ENCODE peak calls at places on chromosomes 4 and X, in ten cellular contexts. One of them, this sample, is unnamed.

GRCh38 chr4:130349745-130350144 is 1253.8 kb downstream of the C4orf33 start:
- DNase-seq in IMR-90: no peak
- DNase-seq in choroid plexus epithelial cell: no peak
- DNase-seq in HFF-Myc: no peak
- DNase-seq in GM23338: no peak
- DNase-seq in Peyer's patch: no peak
- DNase-seq in left lung: no peak
- DNase-seq in A549: no peak
- DNase-seq in fibroblast of mammary gland: no peak
- DNase-seq in tibial nerve: no peak
- DNase-seq in this sample: no peak

GRCh38 chrX:149830192-149830873 is 48.6 kb downstream of the MAGEA9 start:
- DNase-seq in IMR-90: peak; percentile 17
- DNase-seq in choroid plexus epithelial cell: peak; percentile 50
- DNase-seq in HFF-Myc: no peak
- DNase-seq in GM23338: peak; percentile 72
- DNase-seq in Peyer's patch: no peak
- DNase-seq in left lung: no peak
- DNase-seq in A549: no peak
- DNase-seq in fibroblast of mammary gland: peak; percentile 2
- DNase-seq in tibial nerve: no peak
- DNase-seq in this sample: peak; percentile 38

GRCh38 chr4:185847352-185848078 is 35.5 kb upstream of the SORBS2 start:
- DNase-seq in IMR-90: peak; percentile 73
- DNase-seq in choroid plexus epithelial cell: peak; percentile 77
- DNase-seq in HFF-Myc: peak; percentile 77
- DNase-seq in GM23338: peak; percentile 69
- DNase-seq in Peyer's patch: no peak
- DNase-seq in left lung: no peak
- DNase-seq in A549: peak; percentile 77
- DNase-seq in fibroblast of mammary gland: peak; percentile 86
- DNase-seq in tibial nerve: no peak
- DNase-seq in this sample: no peak

GRCh38 chr4:53098681-53099121 is 236.6 kb downstream of the RASL11B start:
- DNase-seq in IMR-90: peak; percentile 92
- DNase-seq in choroid plexus epithelial cell: peak; percentile 63
- DNase-seq in HFF-Myc: no peak
- DNase-seq in GM23338: no peak
- DNase-seq in Peyer's patch: no peak
- DNase-seq in left lung: no peak
- DNase-seq in A549: no peak
- DNase-seq in fibroblast of mammary gland: peak; percentile 83
- DNase-seq in tibial nerve: no peak
- DNase-seq in this sample: no peak

GRCh38 chrX:154732421-154733071 is 18.3 kb downstream of the GAB3 start:
- DNase-seq in IMR-90: peak; percentile 74
- DNase-seq in choroid plexus epithelial cell: peak; percentile 72
- DNase-seq in HFF-Myc: no peak
- DNase-seq in GM23338: no peak
- DNase-seq in Peyer's patch: no peak
- DNase-seq in left lung: no peak
- DNase-seq in A549: peak; percentile 33
- DNase-seq in fibroblast of mammary gland: peak; percentile 77
- DNase-seq in tibial nerve: no peak
- DNase-seq in this sample: no peak

GRCh38 chr4:25113915-25114904 is 46.0 kb downstream of the SEPSECS start:
- DNase-seq in IMR-90: peak; percentile 71
- DNase-seq in choroid plexus epithelial cell: peak; percentile 57
- DNase-seq in HFF-Myc: no peak
- DNase-seq in GM23338: no peak
- DNase-seq in Peyer's patch: no peak
- DNase-seq in left lung: no peak
- DNase-seq in A549: no peak
- DNase-seq in fibroblast of mammary gland: peak; percentile 81
- DNase-seq in tibial nerve: no peak
- DNase-seq in this sample: no peak

GRCh38 chr4:95087657-95088455 is 330.1 kb downstream of the BMPR1B start:
- DNase-seq in IMR-90: peak; percentile 68
- DNase-seq in choroid plexus epithelial cell: peak; percentile 55
- DNase-seq in HFF-Myc: no peak
- DNase-seq in GM23338: no peak
- DNase-seq in Peyer's patch: no peak
- DNase-seq in left lung: no peak
- DNase-seq in A549: peak; percentile 55
- DNase-seq in fibroblast of mammary gland: peak; percentile 19
- DNase-seq in tibial nerve: no peak
- DNase-seq in this sample: no peak

GRCh38 chr4:122584517-122584916 is 36.3 kb downstream of the IL21 start:
- DNase-seq in IMR-90: peak; percentile 82
- DNase-seq in choroid plexus epithelial cell: peak; percentile 83
- DNase-seq in HFF-Myc: no peak
- DNase-seq in GM23338: no peak
- DNase-seq in Peyer's patch: no peak
- DNase-seq in left lung: no peak
- DNase-seq in A549: no peak
- DNase-seq in fibroblast of mammary gland: peak; percentile 94
- DNase-seq in tibial nerve: no peak
- DNase-seq in this sample: no peak

GRCh38 chr4:13328591-13328990 is 155.5 kb downstream of the RAB28 start:
- DNase-seq in IMR-90: peak; percentile 37
- DNase-seq in choroid plexus epithelial cell: no peak
- DNase-seq in HFF-Myc: no peak
- DNase-seq in GM23338: no peak
- DNase-seq in Peyer's patch: no peak
- DNase-seq in left lung: no peak
- DNase-seq in A549: no peak
- DNase-seq in fibroblast of mammary gland: peak; percentile 60
- DNase-seq in tibial nerve: no peak
- DNase-seq in this sample: no peak

GRCh38 chr4:29326816-29327215 is 1393.4 kb upstream of the PCDH7 start:
- DNase-seq in IMR-90: peak; percentile 14
- DNase-seq in choroid plexus epithelial cell: peak; percentile 4
- DNase-seq in HFF-Myc: no peak
- DNase-seq in GM23338: no peak
- DNase-seq in Peyer's patch: no peak
- DNase-seq in left lung: no peak
- DNase-seq in A549: no peak
- DNase-seq in fibroblast of mammary gland: no peak
- DNase-seq in tibial nerve: no peak
- DNase-seq in this sample: no peak

GRCh38 chrX:100650841-100651240 is 6.8 kb downstream of the SRPX2 start:
- DNase-seq in IMR-90: no peak
- DNase-seq in choroid plexus epithelial cell: no peak
- DNase-seq in HFF-Myc: no peak
- DNase-seq in GM23338: no peak
- DNase-seq in Peyer's patch: no peak
- DNase-seq in left lung: no peak
- DNase-seq in A549: no peak
- DNase-seq in fibroblast of mammary gland: no peak
- DNase-seq in tibial nerve: no peak
- DNase-seq in this sample: no peak

GRCh38 chrX:100649550-100650356 is 5.8 kb downstream of the SRPX2 start:
- DNase-seq in IMR-90: peak; percentile 90
- DNase-seq in choroid plexus epithelial cell: peak; percentile 95
- DNase-seq in HFF-Myc: peak; percentile 52
- DNase-seq in GM23338: no peak
- DNase-seq in Peyer's patch: peak; percentile 78
- DNase-seq in left lung: peak; percentile 61
- DNase-seq in A549: peak; percentile 41
- DNase-seq in fibroblast of mammary gland: peak; percentile 96
- DNase-seq in tibial nerve: peak; percentile 79
- DNase-seq in this sample: no peak

GRCh38 chrX:100658936-100659335 is 14.9 kb downstream of the SRPX2 start:
- DNase-seq in IMR-90: no peak
- DNase-seq in choroid plexus epithelial cell: peak; percentile 61
- DNase-seq in HFF-Myc: no peak
- DNase-seq in GM23338: no peak
- DNase-seq in Peyer's patch: no peak
- DNase-seq in left lung: no peak
- DNase-seq in A549: no peak
- DNase-seq in fibroblast of mammary gland: no peak
- DNase-seq in tibial nerve: no peak
- DNase-seq in this sample: no peak

GRCh38 chrX:100652266-100652665 is 8.3 kb downstream of the SRPX2 start:
- DNase-seq in IMR-90: no peak
- DNase-seq in choroid plexus epithelial cell: no peak
- DNase-seq in HFF-Myc: no peak
- DNase-seq in GM23338: no peak
- DNase-seq in Peyer's patch: no peak
- DNase-seq in left lung: no peak
- DNase-seq in A549: no peak
- DNase-seq in fibroblast of mammary gland: no peak
- DNase-seq in tibial nerve: no peak
- DNase-seq in this sample: no peak

GRCh38 chrX:100654256-100654655 is 10.3 kb downstream of the SRPX2 start:
- DNase-seq in IMR-90: peak; percentile 32
- DNase-seq in choroid plexus epithelial cell: peak; percentile 61
- DNase-seq in HFF-Myc: no peak
- DNase-seq in GM23338: peak; percentile 60
- DNase-seq in Peyer's patch: peak; percentile 50
- DNase-seq in left lung: no peak
- DNase-seq in A549: peak; percentile 47
- DNase-seq in fibroblast of mammary gland: peak; percentile 64
- DNase-seq in tibial nerve: no peak
- DNase-seq in this sample: no peak
- TF ChIP-seq CTCF in IMR-90: peak; percentile 26
- TF ChIP-seq CTCF in choroid plexus epithelial cell: peak; percentile 31
- TF ChIP-seq CTCF in HFF-Myc: peak; percentile 9
- TF ChIP-seq CTCF in GM23338: peak; percentile 26
- TF ChIP-seq CTCF in Peyer's patch: no peak
- TF ChIP-seq CTCF in left lung: no peak
- TF ChIP-seq CTCF in A549: peak; percentile 38
- TF ChIP-seq CTCF in fibroblast of mammary gland: peak; percentile 22
- TF ChIP-seq CTCF in tibial nerve: no peak
- TF ChIP-seq CTCF in this sample: no peak

DNA sequence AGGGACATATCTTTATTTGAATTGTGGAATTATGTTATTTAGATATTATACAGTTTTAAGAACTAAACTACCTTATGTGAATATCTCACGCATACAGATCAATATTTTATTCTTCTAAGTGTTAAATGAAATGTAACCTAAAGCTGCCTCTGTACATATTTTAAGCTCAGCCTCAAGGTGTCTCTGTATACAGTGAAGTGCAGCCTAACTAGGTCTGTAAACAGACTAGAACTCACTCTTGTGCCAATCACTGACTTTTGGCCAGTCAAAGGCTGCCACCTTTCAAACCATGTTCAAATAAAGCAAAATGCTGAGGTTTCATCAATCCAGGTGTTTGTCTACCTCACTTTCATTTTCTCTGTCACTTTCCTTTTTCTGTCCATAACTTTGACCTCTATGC is 1074.5 kb upstream of the PRKX start:
- DNase-seq in IMR-90: no peak
- DNase-seq in choroid plexus epithelial cell: no peak
- DNase-seq in HFF-Myc: no peak
- DNase-seq in GM23338: no peak
- DNase-seq in Peyer's patch: no peak
- DNase-seq in left lung: no peak
- DNase-seq in A549: peak; percentile 23
- DNase-seq in fibroblast of mammary gland: no peak
- DNase-seq in tibial nerve: no peak
- DNase-seq in this sample: no peak
- TF ChIP-seq CTCF in IMR-90: no peak
- TF ChIP-seq CTCF in choroid plexus epithelial cell: no peak
- TF ChIP-seq CTCF in HFF-Myc: no peak
- TF ChIP-seq CTCF in GM23338: no peak
- TF ChIP-seq CTCF in Peyer's patch: no peak
- TF ChIP-seq CTCF in left lung: no peak
- TF ChIP-seq CTCF in A549: peak; percentile 10
- TF ChIP-seq CTCF in fibroblast of mammary gland: no peak
- TF ChIP-seq CTCF in tibial nerve: no peak
- TF ChIP-seq CTCF in this sample: no peak

GRCh38 chr4:83110222-83110945 is 4.1 kb downstream of the PLAC8 start:
- DNase-seq in IMR-90: peak; percentile 64
- DNase-seq in choroid plexus epithelial cell: peak; percentile 80
- DNase-seq in HFF-Myc: peak; percentile 79
- DNase-seq in GM23338: peak; percentile 95
- DNase-seq in Peyer's patch: peak; percentile 98
- DNase-seq in left lung: peak; percentile 89
- DNase-seq in A549: peak; percentile 90
- DNase-seq in fibroblast of mammary gland: peak; percentile 68
- DNase-seq in tibial nerve: peak; percentile 73
- DNase-seq in this sample: peak; percentile 84
- TF ChIP-seq CTCF in IMR-90: peak; percentile 66
- TF ChIP-seq CTCF in choroid plexus epithelial cell: peak; percentile 83
- TF ChIP-seq CTCF in HFF-Myc: peak; percentile 84
- TF ChIP-seq CTCF in GM23338: peak; percentile 72
- TF ChIP-seq CTCF in Peyer's patch: peak; percentile 23
- TF ChIP-seq CTCF in left lung: peak; percentile 44
- TF ChIP-seq CTCF in A549: peak; percentile 61
- TF ChIP-seq CTCF in fibroblast of mammary gland: peak; percentile 64
- TF ChIP-seq CTCF in tibial nerve: peak; percentile 14
- TF ChIP-seq CTCF in this sample: peak; percentile 71

DNA sequence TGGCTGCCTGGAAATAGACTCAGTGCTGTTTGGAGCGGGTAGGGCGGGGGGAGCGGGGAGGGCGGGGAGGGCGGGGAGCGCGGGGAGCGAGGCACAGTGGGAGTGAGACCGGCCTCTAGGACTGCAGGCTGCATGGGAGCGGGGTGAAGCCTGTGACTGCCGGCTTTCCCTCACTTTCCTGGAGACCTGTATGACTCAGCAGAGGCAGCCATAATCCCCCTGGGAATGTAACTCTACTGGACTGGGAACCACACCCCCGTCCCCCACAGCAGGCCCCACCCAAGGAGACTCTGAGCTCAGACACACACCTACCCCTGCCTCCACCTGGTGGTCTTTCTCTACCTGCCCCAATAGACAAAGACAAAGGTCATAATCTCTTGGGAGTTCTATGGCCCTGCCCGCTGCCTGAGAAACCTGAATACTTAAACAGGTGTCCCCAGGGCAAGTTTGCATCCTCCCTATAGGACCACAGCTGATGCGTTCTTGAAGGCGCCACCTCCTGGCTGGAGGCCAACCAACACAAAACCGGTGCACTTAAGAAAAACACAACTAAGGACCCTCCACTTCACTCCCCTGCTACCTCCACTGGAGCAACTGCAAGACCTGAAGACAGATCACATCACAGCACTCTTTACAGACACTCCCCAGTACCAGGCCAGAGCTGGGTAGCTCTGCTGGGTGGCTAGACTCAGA is 18.0 kb downstream of the HDAC8 start:
- DNase-seq in IMR-90: no peak
- DNase-seq in choroid plexus epithelial cell: peak; percentile 56
- DNase-seq in HFF-Myc: no peak
- DNase-seq in GM23338: peak; percentile 77
- DNase-seq in Peyer's patch: no peak
- DNase-seq in left lung: no peak
- DNase-seq in A549: peak; percentile 87
- DNase-seq in fibroblast of mammary gland: peak; percentile 25
- DNase-seq in tibial nerve: no peak
- DNase-seq in this sample: no peak
- TF ChIP-seq CTCF in IMR-90: no peak
- TF ChIP-seq CTCF in choroid plexus epithelial cell: no peak
- TF ChIP-seq CTCF in HFF-Myc: no peak
- TF ChIP-seq CTCF in GM23338: peak; percentile 57
- TF ChIP-seq CTCF in Peyer's patch: no peak
- TF ChIP-seq CTCF in left lung: no peak
- TF ChIP-seq CTCF in A549: peak; percentile 40
- TF ChIP-seq CTCF in fibroblast of mammary gland: no peak
- TF ChIP-seq CTCF in tibial nerve: no peak
- TF ChIP-seq CTCF in this sample: no peak